ENCODE peak calls at places on chromosome 10, in four cellular contexts. J, A, E and X are unnamed samples.

GRCh38 chr10:6074489-6075301 is 12.5 kb upstream of the IL2RA start:
- DNase-seq in J (no peak), A (no peak), E (peak), X (no peak)

GRCh38 chr10:102764340-102765257 is 20.9 kb downstream of the WBP1L start:
- DNase-seq in J (no peak), A (no peak), E (no peak), X (no peak)

GRCh38 chr10:125057158-125058001 is 103.0 kb downstream of the CTBP2 start:
- DNase-seq in J (no peak), A (no peak), E (peak), X (peak)

GRCh38 chr10:38143587-38143986 is 49.5 kb downstream of the ZNF37A start:
- DNase-seq in J (no peak), A (no peak), E (no peak), X (no peak)

GRCh38 chr10:76210241-76210640 is 778.8 kb downstream of the LRMDA start:
- DNase-seq in J (no peak), A (no peak), E (no peak), X (no peak)

GRCh38 chr10:43043773-43044394 is 33.0 kb upstream of the RET start:
- DNase-seq in J (no peak), A (no peak), E (no peak), X (no peak)

GRCh38 chr10:61757525-61758397 is 95.0 kb downstream of the CABCOCO1 start:
- DNase-seq in J (no peak), A (no peak), E (no peak), X (no peak)

GRCh38 chr10:101014230-101014884 is 14.7 kb downstream of the LZTS2 start:
- DNase-seq in J (peak), A (peak), E (no peak), X (peak)

GRCh38 chr10:129192344-129193128 is 274.5 kb upstream of the MGMT start:
- DNase-seq in J (no peak), A (no peak), E (no peak), X (peak)

GRCh38 chr10:126536148-126536547 is 134.3 kb downstream of the C10orf90 start:
- DNase-seq in J (no peak), A (no peak), E (no peak), X (no peak)

GRCh38 chr10:99976886-99977391 is 32.8 kb downstream of the DNMBP start:
- DNase-seq in J (no peak), A (no peak), E (peak), X (no peak)

GRCh38 chr10:130339911-130340310 is 203.7 kb downstream of the GLRX3 start:
- DNase-seq in J (no peak), A (no peak), E (no peak), X (no peak)

GRCh38 chr10:5812283-5813090 is 747 bp downstream of the GDI2 start:
- DNase-seq in J (peak), A (peak), E (no peak), X (peak)

GRCh38 chr10:114967071-114967470 is 29.1 kb downstream of the TRUB1 start:
- DNase-seq in J (no peak), A (no peak), E (peak), X (no peak)

GRCh38 chr10:93749218-93749799 is 8.4 kb upstream of the LGI1 start:
- DNase-seq in J (no peak), A (no peak), E (no peak), X (no peak)

GRCh38 chr10:79927111-79927828 is 21.6 kb downstream of the SFTPD start:
- DNase-seq in J (no peak), A (no peak), E (no peak), X (no peak)

GRCh38 chr10:4217187-4217586 is 432.2 kb upstream of the KLF6 start:
- DNase-seq in J (no peak), A (no peak), E (no peak), X (no peak)

GRCh38 chr10:56823849-56824248 is 462.8 kb upstream of the ZWINT start:
- DNase-seq in J (no peak), A (no peak), E (no peak), X (no peak)

GRCh38 chr10:116868722-116869121 is 19.4 kb downstream of the ENO4 start:
- DNase-seq in J (no peak), A (no peak), E (no peak), X (no peak)

GRCh38 chr10:107589081-107589480 is 424.6 kb upstream of the SORCS1 start:
- DNase-seq in J (no peak), A (no peak), E (no peak), X (no peak)

GRCh38 chr10:114520453-114520852 is 116.2 kb upstream of the AFAP1L2 start:
- DNase-seq in J (no peak), A (no peak), E (no peak), X (peak)